ENCODE peak calls at places on chromosomes 3 and 15, in six cellular contexts. A is choroid plexus epithelial cell, G is fibroblast of mammary gland, K is Panc1, E is Caco-2, X is body of pancreas. P is an unnamed sample.

GRCh38 chr3:182180646-182181385 is 469.1 kb downstream of the SOX2 start:
- DNase-seq in A (no peak), G (no peak), K (no peak), E (peak), X (no peak), P (no peak)

GRCh38 chr3:48141225-48142137 is 46.7 kb downstream of the CDC25A start:
- DNase-seq in A (no peak), G (peak), K (no peak), E (no peak), X (no peak), P (no peak)

GRCh38 chr15:98525625-98526024 is 122.7 kb upstream of the IGF1R start:
- DNase-seq in A (peak), G (no peak), K (no peak), E (no peak), X (no peak), P (no peak)

GRCh38 chr3:112364291-112364690 is 31.3 kb downstream of the CD200 start:
- DNase-seq in A (no peak), G (no peak), K (no peak), E (no peak), X (no peak), P (no peak)

GRCh38 chr15:41876007-41876406 is 17.8 kb downstream of the SPTBN5 start:
- DNase-seq in A (no peak), G (no peak), K (no peak), E (no peak), X (no peak), P (no peak)

GRCh38 chr3:112446343-112446742 is 52.9 kb downstream of the BTLA start:
- DNase-seq in A (peak), G (peak), K (no peak), E (no peak), X (no peak), P (no peak)

GRCh38 chr15:52642386-52643361 is 36.5 kb downstream of the ATOSA start:
- DNase-seq in A (peak), G (peak), K (no peak), E (no peak), X (no peak), P (no peak)

GRCh38 chr3:196284396-196284795 is 3.1 kb downstream of the PCYT1A start:
- DNase-seq in A (no peak), G (peak), K (no peak), E (no peak), X (no peak), P (no peak)

GRCh38 chr3:131658115-131658514 is 155.3 kb upstream of the MRPL3 start:
- DNase-seq in A (peak), G (peak), K (no peak), E (peak), X (no peak), P (no peak)

GRCh38 chr15:80121546-80121945 is 31.3 kb upstream of the FAH start:
- DNase-seq in A (no peak), G (no peak), K (no peak), E (no peak), X (no peak), P (no peak)

GRCh38 chr15:70703483-70703882 is 59.9 kb downstream of the UACA start:
- DNase-seq in A (no peak), G (peak), K (no peak), E (peak), X (no peak), P (no peak)

GRCh38 chr3:169259134-169259533 is 404.4 kb downstream of the MECOM start:
- DNase-seq in A (no peak), G (no peak), K (no peak), E (no peak), X (no peak), P (no peak)

GRCh38 chr15:78540955-78541743 is 905 bp downstream of the PSMA4 start:
- DNase-seq in A (peak), G (no peak), K (no peak), E (no peak), X (no peak), P (no peak)

GRCh38 chr3:14143826-14144225 is 19.0 kb downstream of the TMEM43 start:
- DNase-seq in A (peak), G (peak), K (no peak), E (peak), X (peak), P (peak)

GRCh38 chr15:65833501-65834220 is 35.6 kb upstream of the RAB11A start:
- DNase-seq in A (peak), G (no peak), K (no peak), E (no peak), X (peak), P (no peak)

GRCh38 chr3:134911611-134912604 is 116.8 kb downstream of the EPHB1 start:
- DNase-seq in A (no peak), G (no peak), K (no peak), E (no peak), X (no peak), P (no peak)

GRCh38 chr3:13004376-13004775 is 68.9 kb downstream of the IQSEC1 start:
- DNase-seq in A (no peak), G (no peak), K (no peak), E (no peak), X (no peak), P (peak)

GRCh38 chr15:73688455-73688854 is 4.3 kb downstream of the CD276 start:
- DNase-seq in A (peak), G (peak), K (no peak), E (no peak), X (no peak), P (no peak)

GRCh38 chr3:45612918-45613602 is 18.5 kb downstream of the LIMD1 start:
- DNase-seq in A (no peak), G (peak), K (no peak), E (no peak), X (no peak), P (no peak)

GRCh38 chr3:11507719-11508118 is 136.0 kb downstream of the VGLL4 start:
- DNase-seq in A (no peak), G (peak), K (no peak), E (no peak), X (no peak), P (no peak)

GRCh38 chr3:73917643-73918042 is 292.9 kb upstream of the PDZRN3 start:
- DNase-seq in A (no peak), G (no peak), K (no peak), E (no peak), X (no peak), P (no peak)

GRCh38 chr15:76057332-76058000 is 2.3 kb upstream of the TMEM266 start:
- DNase-seq in A (peak), G (peak), K (no peak), E (no peak), X (peak), P (no peak)

GRCh38 chr3:178451799-178452198 is 84.4 kb upstream of the KCNMB2 start:
- DNase-seq in A (no peak), G (no peak), K (no peak), E (no peak), X (no peak), P (no peak)

GRCh38 chr3:125367403-125368230 is 7.5 kb downstream of the ZNF148 start:
- DNase-seq in A (peak), G (peak), K (no peak), E (no peak), X (no peak), P (no peak)

GRCh38 chr3:179272385-179272784 is 21.5 kb upstream of the KCNMB3 start:
- DNase-seq in A (peak), G (peak), K (no peak), E (no peak), X (no peak), P (no peak)

GRCh38 chr3:29381595-29381994 is 100.7 kb downstream of the RBMS3 start:
- DNase-seq in A (peak), G (peak), K (no peak), E (no peak), X (no peak), P (no peak)

GRCh38 chr3:120560304-120561250 is 35.6 kb upstream of the NDUFB4 start:
- DNase-seq in A (no peak), G (peak), K (no peak), E (no peak), X (no peak), P (no peak)

GRCh38 chr3:71681224-71681668 is 44.0 kb downstream of the EIF4E3 start:
- DNase-seq in A (peak), G (peak), K (peak), E (no peak), X (peak), P (no peak)

GRCh38 chr15:62298811-62299210 is 133.7 kb upstream of the C2CD4B start:
- DNase-seq in A (no peak), G (no peak), K (no peak), E (no peak), X (no peak), P (no peak)

GRCh38 chr3:9932843-9933560 is 632 bp upstream of the CRELD1 start:
- DNase-seq in A (peak), G (peak), K (no peak), E (peak), X (peak), P (peak)

GRCh38 chr15:33142708-33143107 is 51.8 kb downstream of the FMN1 start:
- DNase-seq in A (no peak), G (no peak), K (no peak), E (no peak), X (no peak), P (no peak)

GRCh38 chr3:38662544-38662943 is 13.1 kb upstream of the SCN5A start:
- DNase-seq in A (peak), G (peak), K (no peak), E (no peak), X (no peak), P (no peak)

GRCh38 chr15:81419304-81419943 is 45.4 kb upstream of the TMC3 start:
- DNase-seq in A (peak), G (peak), K (no peak), E (no peak), X (no peak), P (no peak)

GRCh38 chr3:132916096-132916495 is 122.1 kb upstream of the TMEM108 start:
- DNase-seq in A (peak), G (peak), K (no peak), E (no peak), X (no peak), P (no peak)

GRCh38 chr15:66993874-66994696 is 71.3 kb upstream of the SMAD3 start:
- DNase-seq in A (no peak), G (no peak), K (no peak), E (no peak), X (no peak), P (no peak)

GRCh38 chr15:83300826-83301225 is 16.4 kb upstream of the BNC1 start:
- DNase-seq in A (peak), G (peak), K (no peak), E (no peak), X (no peak), P (no peak)

GRCh38 chr3:157122116-157122515 is 37.8 kb downstream of the CCNL1 start:
- DNase-seq in A (peak), G (peak), K (no peak), E (no peak), X (peak), P (no peak)

GRCh38 chr15:35195649-35196048 is 110.6 kb upstream of the NANOGP8 start:
- DNase-seq in A (no peak), G (no peak), K (no peak), E (no peak), X (no peak), P (no peak)

GRCh38 chr3:128745742-128746141 is 19.8 kb downstream of the RAB7A start:
- DNase-seq in A (no peak), G (no peak), K (no peak), E (no peak), X (no peak), P (no peak)
- TF ChIP-seq CTCF in A (peak), G (no peak), K (no peak), E (no peak), X (no peak), P (no peak)

DNA sequence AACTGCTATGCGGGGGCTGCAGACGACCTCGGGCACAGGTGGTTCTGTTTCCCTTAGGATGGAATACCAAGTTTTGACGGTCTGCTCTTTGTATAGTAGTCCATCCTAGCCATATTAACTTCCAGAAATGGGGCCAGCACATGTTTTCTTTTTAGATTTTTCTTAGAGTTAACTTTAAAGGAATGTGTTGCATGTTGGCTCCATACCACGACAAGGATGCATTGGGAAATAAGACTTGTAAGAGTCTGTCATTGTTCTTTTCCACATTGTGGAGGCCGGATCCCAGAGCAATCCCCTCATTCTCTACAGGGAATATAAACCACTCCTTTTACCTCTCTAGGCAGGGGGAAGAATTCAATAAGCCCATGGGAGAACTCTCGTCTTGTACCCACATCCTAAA is 87.1 kb upstream of the PLSCR4 start:
- DNase-seq in A (peak), G (peak), K (no peak), E (no peak), X (no peak), P (no peak)
- TF ChIP-seq CTCF in A (no peak), G (no peak), K (no peak), E (no peak), X (no peak), P (no peak)

GRCh38 chr3:138945646-138946553 is 1.0 kb downstream of the FOXL2 start:
- DNase-seq in A (peak), G (peak), K (no peak), E (no peak), X (peak), P (no peak)
- TF ChIP-seq CTCF in A (peak), G (peak), K (peak), E (peak), X (peak), P (peak)

GRCh38 chr15:29695486-29696167 is 126.6 kb downstream of the TJP1 start:
- DNase-seq in A (no peak), G (no peak), K (no peak), E (peak), X (no peak), P (no peak)
- TF ChIP-seq CTCF in A (peak), G (no peak), K (peak), E (peak), X (no peak), P (no peak)

GRCh38 chr3:189272500-189273119 is 100.8 kb downstream of the TPRG1 start:
- DNase-seq in A (peak), G (no peak), K (no peak), E (no peak), X (no peak), P (no peak)
- TF ChIP-seq CTCF in A (peak), G (peak), K (peak), E (peak), X (no peak), P (peak)

GRCh38 chr3:79369306-79369705 is 398.5 kb downstream of the ROBO1 start:
- DNase-seq in A (peak), G (peak), K (no peak), E (no peak), X (no peak), P (no peak)
- TF ChIP-seq CTCF in A (peak), G (peak), K (peak), E (no peak), X (no peak), P (no peak)

DNA sequence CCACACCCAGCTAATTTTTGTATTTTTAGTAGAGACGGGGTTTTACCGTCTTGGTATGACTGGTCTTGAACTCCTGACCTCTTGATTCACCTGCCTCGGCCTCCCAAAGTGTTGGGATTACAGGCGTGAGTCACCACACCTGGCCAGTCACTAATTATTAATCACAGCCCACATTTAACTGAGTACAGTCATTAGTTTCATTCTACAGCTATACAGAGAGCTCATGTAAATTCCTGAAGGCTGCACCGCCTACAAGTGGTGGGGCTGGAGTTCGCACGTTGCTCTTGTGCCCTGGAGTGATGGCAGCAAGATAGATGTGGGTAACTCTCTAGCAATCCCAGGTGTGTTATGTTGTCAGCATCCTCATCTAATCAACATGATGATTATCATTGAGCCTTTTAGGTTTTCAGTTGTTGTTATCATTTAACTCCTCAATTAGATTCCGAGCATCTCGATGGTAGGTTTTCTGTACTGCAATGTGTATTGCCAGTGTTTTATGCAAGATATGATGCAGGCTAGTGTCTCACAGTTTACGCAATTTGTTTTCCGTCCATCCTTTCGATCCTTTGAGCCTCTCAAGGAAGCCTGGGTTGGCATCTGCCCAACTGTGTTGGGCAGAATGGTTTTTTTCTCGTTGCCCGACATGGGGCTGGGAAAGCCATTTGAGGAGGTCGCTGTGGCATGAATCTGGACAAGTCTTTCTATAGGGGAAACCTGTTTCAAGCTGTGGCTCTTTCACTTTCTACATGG is 216.3 kb downstream of the LPP start:
- DNase-seq in A (no peak), G (no peak), K (no peak), E (no peak), X (no peak), P (no peak)
- TF ChIP-seq CTCF in A (no peak), G (no peak), K (no peak), E (no peak), X (no peak), P (no peak)